ENCODE peak calls at places on chromosomes 5 and 9, in nine cellular contexts. One of them, this sample, is unnamed. For H3K4me1, the result is how much of the 10 kb centered on the place peaks cover.

GRCh38 chr9:75197521-75197920 is 109.2 kb downstream of the OSTF1 start:
- DNase-seq in endothelial cell of umbilical vein: peak
- DNase-seq in SK-N-SH: no peak
- DNase-seq in H9: no peak
- DNase-seq in mammary epithelial cell: no peak
- DNase-seq in PC-3: no peak
- DNase-seq in astrocyte: peak
- DNase-seq in neuronal stem cell: no peak
- DNase-seq in neural progenitor cell: no peak
- DNase-seq in this sample: no peak

GRCh38 chr9:69122391-69123141 is 51.5 kb upstream of the TJP2 start:
- DNase-seq in endothelial cell of umbilical vein: peak
- DNase-seq in SK-N-SH: no peak
- DNase-seq in H9: peak
- DNase-seq in mammary epithelial cell: peak
- DNase-seq in PC-3: peak
- DNase-seq in astrocyte: peak
- DNase-seq in neuronal stem cell: peak
- DNase-seq in neural progenitor cell: peak
- DNase-seq in this sample: peak

GRCh38 chr5:173295796-173296195 is 32.4 kb downstream of the STC2 start:
- DNase-seq in endothelial cell of umbilical vein: no peak
- DNase-seq in SK-N-SH: no peak
- DNase-seq in H9: no peak
- DNase-seq in mammary epithelial cell: no peak
- DNase-seq in PC-3: no peak
- DNase-seq in astrocyte: no peak
- DNase-seq in neuronal stem cell: no peak
- DNase-seq in neural progenitor cell: no peak
- DNase-seq in this sample: no peak

GRCh38 chr5:146592342-146592741 is 76.4 kb upstream of the GPR151 start:
- DNase-seq in endothelial cell of umbilical vein: no peak
- DNase-seq in SK-N-SH: no peak
- DNase-seq in H9: no peak
- DNase-seq in mammary epithelial cell: no peak
- DNase-seq in PC-3: no peak
- DNase-seq in astrocyte: no peak
- DNase-seq in neuronal stem cell: no peak
- DNase-seq in neural progenitor cell: no peak
- DNase-seq in this sample: no peak

GRCh38 chr9:96015876-96016686 is 140.6 kb downstream of the ERCC6L2 start:
- DNase-seq in endothelial cell of umbilical vein: no peak
- DNase-seq in SK-N-SH: no peak
- DNase-seq in H9: no peak
- DNase-seq in mammary epithelial cell: no peak
- DNase-seq in PC-3: no peak
- DNase-seq in astrocyte: peak
- DNase-seq in neuronal stem cell: no peak
- DNase-seq in neural progenitor cell: no peak
- DNase-seq in this sample: no peak

GRCh38 chr5:32814141-32814540 is 103.0 kb downstream of the NPR3 start:
- DNase-seq in endothelial cell of umbilical vein: no peak
- DNase-seq in SK-N-SH: no peak
- DNase-seq in H9: no peak
- DNase-seq in mammary epithelial cell: no peak
- DNase-seq in PC-3: no peak
- DNase-seq in astrocyte: peak
- DNase-seq in neuronal stem cell: no peak
- DNase-seq in neural progenitor cell: no peak
- DNase-seq in this sample: no peak

GRCh38 chr9:94782367-94783120 is 56.0 kb downstream of the AOPEP start:
- DNase-seq in endothelial cell of umbilical vein: no peak
- DNase-seq in SK-N-SH: no peak
- DNase-seq in H9: no peak
- DNase-seq in mammary epithelial cell: no peak
- DNase-seq in PC-3: no peak
- DNase-seq in astrocyte: peak
- DNase-seq in neuronal stem cell: no peak
- DNase-seq in neural progenitor cell: no peak
- DNase-seq in this sample: no peak

GRCh38 chr9:134396825-134397224 is 70.6 kb downstream of the RXRA start:
- DNase-seq in endothelial cell of umbilical vein: peak
- DNase-seq in SK-N-SH: no peak
- DNase-seq in H9: no peak
- DNase-seq in mammary epithelial cell: no peak
- DNase-seq in PC-3: no peak
- DNase-seq in astrocyte: no peak
- DNase-seq in neuronal stem cell: no peak
- DNase-seq in neural progenitor cell: no peak
- DNase-seq in this sample: no peak

GRCh38 chr5:1317921-1318565 is 23.2 kb upstream of the TERT start:
- DNase-seq in endothelial cell of umbilical vein: no peak
- DNase-seq in SK-N-SH: no peak
- DNase-seq in H9: peak
- DNase-seq in mammary epithelial cell: no peak
- DNase-seq in PC-3: no peak
- DNase-seq in astrocyte: no peak
- DNase-seq in neuronal stem cell: no peak
- DNase-seq in neural progenitor cell: no peak
- DNase-seq in this sample: no peak

GRCh38 chr9:65437724-65438123 is 152.7 kb upstream of the FOXD4L5 start:
- DNase-seq in endothelial cell of umbilical vein: no peak
- DNase-seq in SK-N-SH: no peak
- DNase-seq in H9: no peak
- DNase-seq in mammary epithelial cell: no peak
- DNase-seq in PC-3: no peak
- DNase-seq in astrocyte: no peak
- DNase-seq in neuronal stem cell: no peak
- DNase-seq in neural progenitor cell: no peak
- DNase-seq in this sample: no peak

GRCh38 chr9:29449294-29449693 is 1876.0 kb upstream of the C9orf72 start:
- DNase-seq in endothelial cell of umbilical vein: no peak
- DNase-seq in SK-N-SH: no peak
- DNase-seq in H9: no peak
- DNase-seq in mammary epithelial cell: no peak
- DNase-seq in PC-3: peak
- DNase-seq in astrocyte: no peak
- DNase-seq in neuronal stem cell: no peak
- DNase-seq in neural progenitor cell: no peak
- DNase-seq in this sample: no peak

GRCh38 chr5:149834246-149834855 is 104.2 kb downstream of the PPARGC1B start:
- DNase-seq in endothelial cell of umbilical vein: peak
- DNase-seq in SK-N-SH: peak
- DNase-seq in H9: peak
- DNase-seq in mammary epithelial cell: peak
- DNase-seq in PC-3: peak
- DNase-seq in astrocyte: peak
- DNase-seq in neuronal stem cell: peak
- DNase-seq in neural progenitor cell: peak
- DNase-seq in this sample: peak

GRCh38 chr5:160471761-160472160 is 50.1 kb downstream of the PTTG1 start:
- DNase-seq in endothelial cell of umbilical vein: no peak
- DNase-seq in SK-N-SH: no peak
- DNase-seq in H9: no peak
- DNase-seq in mammary epithelial cell: no peak
- DNase-seq in PC-3: no peak
- DNase-seq in astrocyte: no peak
- DNase-seq in neuronal stem cell: no peak
- DNase-seq in neural progenitor cell: no peak
- DNase-seq in this sample: no peak

GRCh38 chr5:133849116-133849515 is 119.3 kb downstream of the C5orf15 start:
- DNase-seq in endothelial cell of umbilical vein: no peak
- DNase-seq in SK-N-SH: no peak
- DNase-seq in H9: peak
- DNase-seq in mammary epithelial cell: no peak
- DNase-seq in PC-3: no peak
- DNase-seq in astrocyte: no peak
- DNase-seq in neuronal stem cell: no peak
- DNase-seq in neural progenitor cell: no peak
- DNase-seq in this sample: no peak

GRCh38 chr9:89655047-89655989 is 50.5 kb downstream of the GADD45G start:
- DNase-seq in endothelial cell of umbilical vein: no peak
- DNase-seq in SK-N-SH: no peak
- DNase-seq in H9: no peak
- DNase-seq in mammary epithelial cell: no peak
- DNase-seq in PC-3: no peak
- DNase-seq in astrocyte: peak
- DNase-seq in neuronal stem cell: no peak
- DNase-seq in neural progenitor cell: no peak
- DNase-seq in this sample: no peak

GRCh38 chr5:176695073-176695472 is 47.8 kb downstream of the TSPAN17 start:
- DNase-seq in endothelial cell of umbilical vein: no peak
- DNase-seq in SK-N-SH: peak
- DNase-seq in H9: no peak
- DNase-seq in mammary epithelial cell: no peak
- DNase-seq in PC-3: no peak
- DNase-seq in astrocyte: no peak
- DNase-seq in neuronal stem cell: no peak
- DNase-seq in neural progenitor cell: no peak
- DNase-seq in this sample: no peak

GRCh38 chr5:114412509-114413171 is 50.8 kb downstream of the KCNN2 start:
- DNase-seq in endothelial cell of umbilical vein: no peak
- DNase-seq in SK-N-SH: no peak
- DNase-seq in H9: no peak
- DNase-seq in mammary epithelial cell: peak
- DNase-seq in PC-3: peak
- DNase-seq in astrocyte: peak
- DNase-seq in neuronal stem cell: no peak
- DNase-seq in neural progenitor cell: no peak
- DNase-seq in this sample: peak

GRCh38 chr5:35316611-35317307 is 86.5 kb upstream of the PRLR start:
- DNase-seq in endothelial cell of umbilical vein: no peak
- DNase-seq in SK-N-SH: no peak
- DNase-seq in H9: no peak
- DNase-seq in mammary epithelial cell: peak
- DNase-seq in PC-3: peak
- DNase-seq in astrocyte: peak
- DNase-seq in neuronal stem cell: no peak
- DNase-seq in neural progenitor cell: no peak
- DNase-seq in this sample: no peak

GRCh38 chr9:127396808-127397721 is at the start of gene SLC2A8:
- DNase-seq in endothelial cell of umbilical vein: peak
- DNase-seq in SK-N-SH: peak
- DNase-seq in H9: peak
- DNase-seq in mammary epithelial cell: peak
- DNase-seq in PC-3: peak
- DNase-seq in astrocyte: peak
- DNase-seq in neuronal stem cell: peak
- DNase-seq in neural progenitor cell: peak
- DNase-seq in this sample: peak
- H3K9ac ChIP-seq in endothelial cell of umbilical vein: peak
- H3K9ac ChIP-seq in SK-N-SH: peak
- H3K9ac ChIP-seq in H9: peak
- H3K9ac ChIP-seq in mammary epithelial cell: no peak
- H3K9ac ChIP-seq in PC-3: peak
- H3K9ac ChIP-seq in astrocyte: peak
- H3K9ac ChIP-seq in neuronal stem cell: peak
- H3K9ac ChIP-seq in neural progenitor cell: peak
- H3K9ac ChIP-seq in this sample: no peak

DNA sequence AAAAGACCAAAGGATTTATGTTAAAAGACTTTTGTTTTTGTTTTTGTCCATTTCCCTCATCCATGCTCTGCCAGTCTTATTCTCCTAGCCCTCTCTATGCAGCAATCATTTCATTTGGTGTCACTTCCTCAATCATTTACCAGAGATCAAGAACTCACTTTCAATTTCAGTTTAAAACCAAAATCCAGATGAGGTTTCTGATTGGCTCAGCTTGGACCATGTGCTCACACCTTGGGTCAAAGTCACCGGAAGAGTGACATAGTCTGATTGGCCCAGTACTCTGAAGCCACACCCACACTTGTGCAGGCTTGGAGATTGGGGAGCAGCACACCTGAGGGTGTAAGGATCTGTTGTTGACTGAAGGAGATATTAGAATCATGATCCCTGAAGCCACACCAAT is 79.6 kb downstream of the TLR4 start:
- DNase-seq in endothelial cell of umbilical vein: no peak
- DNase-seq in SK-N-SH: no peak
- DNase-seq in H9: no peak
- DNase-seq in mammary epithelial cell: no peak
- DNase-seq in PC-3: no peak
- DNase-seq in astrocyte: no peak
- DNase-seq in neuronal stem cell: no peak
- DNase-seq in neural progenitor cell: no peak
- DNase-seq in this sample: no peak
- H3K4me2 ChIP-seq in endothelial cell of umbilical vein: no peak
- H3K4me2 ChIP-seq in SK-N-SH: no peak
- H3K4me2 ChIP-seq in H9: no peak
- H3K4me2 ChIP-seq in mammary epithelial cell: peak
- H3K4me2 ChIP-seq in PC-3: no peak
- H3K4me2 ChIP-seq in astrocyte: peak
- H3K4me2 ChIP-seq in neuronal stem cell: no peak
- H3K4me2 ChIP-seq in neural progenitor cell: no peak
- H3K4me2 ChIP-seq in this sample: no peak

GRCh38 chr9:26665676-26666075 is 226.9 kb downstream of the CAAP1 start:
- DNase-seq in endothelial cell of umbilical vein: no peak
- DNase-seq in SK-N-SH: no peak
- DNase-seq in H9: no peak
- DNase-seq in mammary epithelial cell: no peak
- DNase-seq in PC-3: no peak
- DNase-seq in astrocyte: no peak
- DNase-seq in neuronal stem cell: no peak
- DNase-seq in neural progenitor cell: no peak
- DNase-seq in this sample: no peak
- H3K4me1 ChIP-seq in endothelial cell of umbilical vein: under half
- H3K4me1 ChIP-seq in SK-N-SH: under half
- H3K4me1 ChIP-seq in H9: under half
- H3K4me1 ChIP-seq in mammary epithelial cell: under half
- H3K4me1 ChIP-seq in PC-3: under half
- H3K4me1 ChIP-seq in astrocyte: under half
- H3K4me1 ChIP-seq in neuronal stem cell: under half
- H3K4me1 ChIP-seq in neural progenitor cell: under half
- H3K4me1 ChIP-seq in this sample: under half

GRCh38 chr5:151221574-151221973 is 2.3 kb downstream of the CCDC69 start:
- DNase-seq in endothelial cell of umbilical vein: no peak
- DNase-seq in SK-N-SH: no peak
- DNase-seq in H9: no peak
- DNase-seq in mammary epithelial cell: no peak
- DNase-seq in PC-3: peak
- DNase-seq in astrocyte: peak
- DNase-seq in neuronal stem cell: no peak
- DNase-seq in neural progenitor cell: no peak
- DNase-seq in this sample: peak

GRCh38 chr5:151218177-151218576 is 5.7 kb downstream of the CCDC69 start:
- DNase-seq in endothelial cell of umbilical vein: no peak
- DNase-seq in SK-N-SH: no peak
- DNase-seq in H9: no peak
- DNase-seq in mammary epithelial cell: no peak
- DNase-seq in PC-3: no peak
- DNase-seq in astrocyte: no peak
- DNase-seq in neuronal stem cell: no peak
- DNase-seq in neural progenitor cell: no peak
- DNase-seq in this sample: no peak

GRCh38 chr5:151216781-151217180 is 7.1 kb downstream of the CCDC69 start:
- DNase-seq in endothelial cell of umbilical vein: no peak
- DNase-seq in SK-N-SH: no peak
- DNase-seq in H9: no peak
- DNase-seq in mammary epithelial cell: no peak
- DNase-seq in PC-3: no peak
- DNase-seq in astrocyte: no peak
- DNase-seq in neuronal stem cell: no peak
- DNase-seq in neural progenitor cell: no peak
- DNase-seq in this sample: no peak

GRCh38 chr5:151219789-151220188 is 4.1 kb downstream of the CCDC69 start:
- DNase-seq in endothelial cell of umbilical vein: no peak
- DNase-seq in SK-N-SH: no peak
- DNase-seq in H9: no peak
- DNase-seq in mammary epithelial cell: no peak
- DNase-seq in PC-3: no peak
- DNase-seq in astrocyte: no peak
- DNase-seq in neuronal stem cell: no peak
- DNase-seq in neural progenitor cell: no peak
- DNase-seq in this sample: no peak

GRCh38 chr5:151219138-151219537 is 4.8 kb downstream of the CCDC69 start:
- DNase-seq in endothelial cell of umbilical vein: no peak
- DNase-seq in SK-N-SH: no peak
- DNase-seq in H9: no peak
- DNase-seq in mammary epithelial cell: no peak
- DNase-seq in PC-3: no peak
- DNase-seq in astrocyte: no peak
- DNase-seq in neuronal stem cell: no peak
- DNase-seq in neural progenitor cell: no peak
- DNase-seq in this sample: no peak
- H3K9ac ChIP-seq in endothelial cell of umbilical vein: no peak
- H3K9ac ChIP-seq in SK-N-SH: no peak
- H3K9ac ChIP-seq in H9: no peak
- H3K9ac ChIP-seq in mammary epithelial cell: no peak
- H3K9ac ChIP-seq in PC-3: no peak
- H3K9ac ChIP-seq in astrocyte: no peak
- H3K9ac ChIP-seq in neuronal stem cell: no peak
- H3K9ac ChIP-seq in neural progenitor cell: no peak
- H3K9ac ChIP-seq in this sample: no peak

This sample was measured in mesenchymal stem cell.